ENCODE peak calls at places on chromosomes 6 and 20, in ten cellular contexts. A is heart left ventricle; O is tibial nerve; U is CD8-positive, alpha-beta T cell; J is breast epithelium; K is iPS DF 6.9; B is Peyer's patch; S is upper lobe of left lung; V is psoas muscle; E is uterus. F is an unnamed sample. For H3K9me3, the result is how much of the 10 kb centered on the place peaks cover.

GRCh38 chr6:86937219-86938079 is at the start of gene HTR1E:
- DNase-seq in A (peak), O (peak), U (no peak), J (no peak), K (no peak), B (peak), S (peak), V (no peak), E (peak), F (no peak)

GRCh38 chr6:170056329-170056728 is 234.5 kb downstream of the DLL1 start:
- DNase-seq in A (no peak), O (no peak), U (no peak), J (peak), K (no peak), B (peak), S (peak), V (no peak), E (peak), F (no peak)

GRCh38 chr20:63163596-63164560 is 52.1 kb downstream of the YTHDF1 start:
- DNase-seq in A (peak), O (no peak), U (no peak), J (no peak), K (no peak), B (no peak), S (no peak), V (no peak), E (no peak), F (no peak)

GRCh38 chr6:33329058-33329457 is 11.5 kb upstream of the ZBTB22 start:
- DNase-seq in A (no peak), O (no peak), U (no peak), J (no peak), K (no peak), B (no peak), S (no peak), V (no peak), E (no peak), F (no peak)

GRCh38 chr6:1527098-1527497 is 82.6 kb upstream of the FOXC1 start:
- DNase-seq in A (peak), O (peak), U (peak), J (no peak), K (peak), B (no peak), S (peak), V (peak), E (no peak), F (no peak)

GRCh38 chr20:60952861-60953260 is 299.2 kb upstream of the CDH4 start:
- DNase-seq in A (no peak), O (no peak), U (no peak), J (no peak), K (no peak), B (no peak), S (no peak), V (no peak), E (no peak), F (no peak)

GRCh38 chr6:118685823-118686449 is 34.5 kb upstream of the CEP85L start:
- DNase-seq in A (no peak), O (no peak), U (no peak), J (no peak), K (no peak), B (no peak), S (no peak), V (no peak), E (no peak), F (no peak)

GRCh38 chr6:159979136-159979874 is 10.4 kb downstream of the IGF2R start:
- DNase-seq in A (peak), O (no peak), U (no peak), J (no peak), K (no peak), B (no peak), S (peak), V (peak), E (no peak), F (no peak)

GRCh38 chr6:16322666-16323312 is 84.4 kb downstream of the GMPR start:
- DNase-seq in A (peak), O (peak), U (peak), J (no peak), K (no peak), B (no peak), S (peak), V (peak), E (peak), F (peak)

GRCh38 chr6:33714385-33715040 is 3.0 kb upstream of the UQCC2 start:
- DNase-seq in A (peak), O (no peak), U (no peak), J (no peak), K (no peak), B (peak), S (no peak), V (no peak), E (no peak), F (no peak)

DNA sequence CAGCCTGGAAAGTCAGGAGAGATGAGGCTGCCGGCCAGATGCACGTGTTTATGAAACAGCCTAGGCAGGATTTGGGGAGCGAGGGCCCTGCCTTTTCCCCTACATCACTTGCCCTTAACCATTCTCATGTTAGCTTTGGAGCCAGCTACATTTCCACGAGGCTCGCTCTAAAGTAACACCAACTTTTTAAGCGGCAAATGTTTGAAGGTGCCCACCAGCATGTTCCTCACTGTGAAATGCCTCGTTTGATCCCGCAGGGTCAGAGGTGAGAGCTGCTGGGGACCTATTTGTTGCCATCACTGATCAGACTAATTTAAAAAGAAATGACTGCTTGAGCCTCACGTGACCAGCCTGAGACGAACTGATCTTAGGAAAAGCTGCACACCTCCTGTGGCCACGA is 51.6 kb upstream of the DACT2 start:
- DNase-seq in A (no peak), O (no peak), U (no peak), J (no peak), K (no peak), B (no peak), S (no peak), V (peak), E (no peak), F (no peak)
- H3K9me3 ChIP-seq in A (under half), O (under half), U (under half), J (under half), K (under half), B (under half), S (under half), V (under half), E (under half), F (under half)

DNA sequence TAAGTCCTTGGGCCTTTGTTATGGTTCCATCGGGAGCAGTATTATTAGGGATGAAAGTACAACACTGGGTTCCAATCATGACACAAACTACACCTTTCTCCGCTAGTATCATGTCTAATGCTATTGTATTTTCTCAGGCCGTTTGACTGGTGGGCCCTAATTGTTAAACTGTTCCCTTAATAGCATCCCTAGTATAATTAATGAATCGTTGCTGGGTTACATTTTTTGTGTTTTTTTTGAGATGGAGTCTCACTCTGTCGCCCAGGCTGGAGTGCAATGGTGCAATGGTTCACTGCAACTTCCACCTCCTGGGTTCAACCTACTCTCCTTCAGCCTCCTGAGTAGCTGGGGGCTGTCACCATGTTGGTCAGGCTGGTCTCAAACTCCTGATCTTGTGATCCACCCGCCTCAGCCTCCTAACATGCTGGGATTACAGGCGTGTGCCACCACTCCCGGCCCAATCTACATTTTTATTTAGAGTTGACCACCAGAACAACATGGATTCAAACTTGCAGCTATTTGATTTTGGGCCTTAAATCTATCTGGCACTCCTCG is 4.1 kb upstream of the ZNFX1 start:
- DNase-seq in A (no peak), O (no peak), U (no peak), J (no peak), K (no peak), B (no peak), S (no peak), V (no peak), E (no peak), F (no peak)
- H3K9me3 ChIP-seq in A (under half), O (half or more), U (under half), J (half or more), K (under half), B (under half), S (half or more), V (under half), E (under half), F (half or more)

GRCh38 chr6:49264909-49265308 is 198.1 kb downstream of the MMUT start:
- DNase-seq in A (no peak), O (no peak), U (no peak), J (no peak), K (no peak), B (no peak), S (no peak), V (no peak), E (no peak), F (no peak)
- H3K9me3 ChIP-seq in A (under half), O (under half), U (under half), J (under half), K (under half), B (under half), S (under half), V (under half), E (under half), F (under half)

GRCh38 chr6:107750398-107750797 is 73.7 kb downstream of the SCML4 start:
- DNase-seq in A (no peak), O (no peak), U (no peak), J (no peak), K (no peak), B (no peak), S (no peak), V (no peak), E (no peak), F (no peak)
- H3K9me3 ChIP-seq in A (under half), O (under half), U (under half), J (under half), K (under half), B (under half), S (under half), V (under half), E (under half), F (under half)

GRCh38 chr20:29298759-29299613 is 1958.5 kb upstream of the DEFB115 start:
- DNase-seq in A (no peak), O (no peak), U (no peak), J (no peak), K (no peak), B (no peak), S (no peak), V (no peak), E (no peak), F (no peak)

GRCh38 chr20:29300579-29301551 is 1956.6 kb upstream of the DEFB115 start:
- DNase-seq in A (no peak), O (no peak), U (no peak), J (no peak), K (no peak), B (no peak), S (no peak), V (no peak), E (no peak), F (no peak)

GRCh38 chr20:29299811-29300578 is 1957.5 kb upstream of the DEFB115 start:
- DNase-seq in A (no peak), O (no peak), U (no peak), J (no peak), K (no peak), B (no peak), S (no peak), V (no peak), E (no peak), F (no peak)

GRCh38 chr20:29302979-29303644 is 1954.4 kb upstream of the DEFB115 start:
- DNase-seq in A (no peak), O (no peak), U (no peak), J (no peak), K (no peak), B (no peak), S (no peak), V (no peak), E (no peak), F (no peak)

GRCh38 chr20:29301624-29302259 is 1955.7 kb upstream of the DEFB115 start:
- DNase-seq in A (no peak), O (no peak), U (no peak), J (no peak), K (no peak), B (no peak), S (no peak), V (no peak), E (no peak), F (no peak)
- H3K9me3 ChIP-seq in A (under half), O (half or more), U (under half), J (half or more), K (under half), B (under half), S (under half), V (under half), E (under half), F (under half)

GRCh38 chr6:164072240-164072666 is 657.7 kb downstream of the QKI start:
- DNase-seq in A (no peak), O (no peak), U (no peak), J (no peak), K (no peak), B (no peak), S (no peak), V (no peak), E (no peak), F (no peak)
- H3K9me3 ChIP-seq in A (under half), O (under half), U (under half), J (under half), K (under half), B (under half), S (under half), V (under half), E (under half), F (under half)

GRCh38 chr20:56069016-56069415 is 63.7 kb upstream of the CBLN4 start:
- DNase-seq in A (no peak), O (no peak), U (no peak), J (no peak), K (no peak), B (no peak), S (no peak), V (no peak), E (no peak), F (no peak)
- H3K9me3 ChIP-seq in A (under half), O (under half), U (under half), J (under half), K (under half), B (under half), S (under half), V (under half), E (under half), F (under half)